ENCODE peak calls at places on chromosomes 12 and 14, in nine cellular contexts. W, H, T, Q, M, N, O, K and P are unnamed samples.

GRCh38 chr12:32533971-32534590 is 134.7 kb downstream of the FGD4 start:
- DNase-seq in W (peak), H (peak), T (peak), Q (no peak), M (peak), N (peak), O (peak), K (peak), P (peak)

GRCh38 chr12:98820005-98820404 is 174.9 kb downstream of the APAF1 start:
- DNase-seq in W (peak), H (no peak), T (no peak), Q (no peak), M (no peak), N (no peak), O (no peak), K (no peak), P (no peak)

GRCh38 chr14:41285193-41285748 is 321.4 kb upstream of the LRFN5 start:
- DNase-seq in W (peak), H (no peak), T (peak), Q (no peak), M (peak), N (no peak), O (peak), K (peak), P (no peak)

GRCh38 chr14:84857571-84857970 is 672.4 kb upstream of the FLRT2 start:
- DNase-seq in W (no peak), H (no peak), T (no peak), Q (no peak), M (no peak), N (no peak), O (no peak), K (peak), P (no peak)

GRCh38 chr14:66746316-66747006 is 238.5 kb downstream of the GPHN start:
- DNase-seq in W (peak), H (no peak), T (peak), Q (no peak), M (peak), N (no peak), O (peak), K (peak), P (peak)

GRCh38 chr12:111024205-111024794 is 103.9 kb upstream of the MYL2 start:
- DNase-seq in W (peak), H (no peak), T (peak), Q (peak), M (peak), N (peak), O (peak), K (peak), P (peak)

GRCh38 chr12:126847005-126847629 is 1419.9 kb upstream of the TMEM132C start:
- DNase-seq in W (no peak), H (no peak), T (no peak), Q (no peak), M (no peak), N (no peak), O (no peak), K (no peak), P (no peak)

GRCh38 chr14:89617471-89618291 is 200.6 kb upstream of the FOXN3 start:
- DNase-seq in W (peak), H (no peak), T (peak), Q (no peak), M (peak), N (peak), O (peak), K (peak), P (peak)

GRCh38 chr12:690466-690865 is 27.2 kb upstream of the NINJ2 start:
- DNase-seq in W (no peak), H (no peak), T (no peak), Q (no peak), M (no peak), N (no peak), O (peak), K (peak), P (no peak)

GRCh38 chr12:51630256-51630880 is 39.3 kb downstream of the SCN8A start:
- DNase-seq in W (no peak), H (no peak), T (no peak), Q (no peak), M (no peak), N (no peak), O (no peak), K (no peak), P (no peak)

GRCh38 chr12:127628655-127629054 is 638.3 kb upstream of the TMEM132C start:
- DNase-seq in W (peak), H (no peak), T (peak), Q (no peak), M (peak), N (no peak), O (no peak), K (no peak), P (peak)

GRCh38 chr12:25052191-25053020 is 103.5 kb upstream of the BCAT1 start:
- DNase-seq in W (no peak), H (no peak), T (no peak), Q (peak), M (no peak), N (no peak), O (peak), K (peak), P (no peak)

GRCh38 chr12:46442239-46442638 is 69.7 kb upstream of the SLC38A2 start:
- DNase-seq in W (peak), H (no peak), T (peak), Q (no peak), M (peak), N (no peak), O (peak), K (peak), P (peak)

GRCh38 chr12:10771132-10771733 is 31.2 kb downstream of the TAS2R7 start:
- DNase-seq in W (peak), H (no peak), T (peak), Q (no peak), M (peak), N (no peak), O (peak), K (peak), P (peak)

GRCh38 chr12:124385219-124385969 is 90.5 kb downstream of the RFLNA start:
- DNase-seq in W (peak), H (peak), T (peak), Q (no peak), M (peak), N (peak), O (peak), K (peak), P (peak)

GRCh38 chr14:55789442-55789841 is 209.4 kb downstream of the KTN1 start:
- DNase-seq in W (no peak), H (no peak), T (peak), Q (no peak), M (peak), N (no peak), O (peak), K (no peak), P (no peak)

GRCh38 chr12:90008277-90008676 is 299.6 kb upstream of the ATP2B1 start:
- DNase-seq in W (no peak), H (no peak), T (no peak), Q (no peak), M (no peak), N (no peak), O (no peak), K (no peak), P (peak)

GRCh38 chr12:25715147-25715546 is 162.1 kb upstream of the LMNTD1 start:
- DNase-seq in W (no peak), H (no peak), T (peak), Q (no peak), M (no peak), N (no peak), O (no peak), K (no peak), P (peak)

GRCh38 chr12:92541024-92541423 is 161.8 kb upstream of the PLEKHG7 start:
- DNase-seq in W (no peak), H (no peak), T (no peak), Q (no peak), M (no peak), N (no peak), O (no peak), K (no peak), P (no peak)

GRCh38 chr12:56530390-56531055 is 8.9 kb downstream of the RBMS2 start:
- DNase-seq in W (no peak), H (no peak), T (peak), Q (no peak), M (no peak), N (no peak), O (no peak), K (no peak), P (no peak)

GRCh38 chr12:19080918-19081317 is 48.6 kb upstream of the PLEKHA5 start:
- DNase-seq in W (no peak), H (no peak), T (no peak), Q (no peak), M (no peak), N (no peak), O (no peak), K (no peak), P (no peak)

GRCh38 chr12:94157891-94158495 is 9.6 kb downstream of the PLXNC1 start:
- DNase-seq in W (no peak), H (no peak), T (no peak), Q (no peak), M (no peak), N (no peak), O (no peak), K (no peak), P (no peak)

GRCh38 chr14:52844262-52845060 is 53.1 kb upstream of the GNPNAT1 start:
- DNase-seq in W (no peak), H (no peak), T (no peak), Q (no peak), M (no peak), N (no peak), O (no peak), K (no peak), P (peak)

GRCh38 chr12:4353785-4354208 is 25.7 kb downstream of the FGF23 start:
- DNase-seq in W (peak), H (no peak), T (no peak), Q (no peak), M (no peak), N (no peak), O (peak), K (peak), P (no peak)

GRCh38 chr12:30794591-30795409 is 40.0 kb upstream of the CAPRIN2 start:
- DNase-seq in W (peak), H (no peak), T (peak), Q (no peak), M (peak), N (no peak), O (peak), K (peak), P (peak)

GRCh38 chr12:10197879-10198278 is 14.8 kb upstream of the GABARAPL1 start:
- DNase-seq in W (no peak), H (no peak), T (no peak), Q (no peak), M (no peak), N (no peak), O (no peak), K (no peak), P (no peak)

GRCh38 chr14:42855159-42855558 is 1248.5 kb downstream of the LRFN5 start:
- DNase-seq in W (peak), H (no peak), T (peak), Q (no peak), M (no peak), N (no peak), O (peak), K (no peak), P (peak)

GRCh38 chr12:30902001-30902400 is 24.5 kb upstream of the TSPAN11 start:
- DNase-seq in W (no peak), H (no peak), T (no peak), Q (no peak), M (no peak), N (no peak), O (no peak), K (no peak), P (peak)

GRCh38 chr14:99938376-99938775 is 126.8 kb upstream of the EVL start:
- DNase-seq in W (no peak), H (no peak), T (no peak), Q (no peak), M (no peak), N (no peak), O (no peak), K (no peak), P (no peak)

GRCh38 chr12:57613427-57614109 is 2.3 kb downstream of the ARHGEF25 start:
- DNase-seq in W (no peak), H (peak), T (no peak), Q (no peak), M (no peak), N (no peak), O (no peak), K (no peak), P (no peak)

GRCh38 chr12:43105426-43105981 is 446.5 kb downstream of the ADAMTS20 start:
- DNase-seq in W (no peak), H (no peak), T (no peak), Q (no peak), M (no peak), N (no peak), O (no peak), K (no peak), P (no peak)

GRCh38 chr14:37650356-37651037 is 55.1 kb downstream of the TTC6 start:
- DNase-seq in W (peak), H (no peak), T (peak), Q (no peak), M (peak), N (no peak), O (no peak), K (no peak), P (no peak)

GRCh38 chr12:65891219-65891618 is 66.9 kb downstream of the HMGA2 start:
- DNase-seq in W (peak), H (no peak), T (peak), Q (no peak), M (no peak), N (no peak), O (peak), K (no peak), P (peak)

DNA sequence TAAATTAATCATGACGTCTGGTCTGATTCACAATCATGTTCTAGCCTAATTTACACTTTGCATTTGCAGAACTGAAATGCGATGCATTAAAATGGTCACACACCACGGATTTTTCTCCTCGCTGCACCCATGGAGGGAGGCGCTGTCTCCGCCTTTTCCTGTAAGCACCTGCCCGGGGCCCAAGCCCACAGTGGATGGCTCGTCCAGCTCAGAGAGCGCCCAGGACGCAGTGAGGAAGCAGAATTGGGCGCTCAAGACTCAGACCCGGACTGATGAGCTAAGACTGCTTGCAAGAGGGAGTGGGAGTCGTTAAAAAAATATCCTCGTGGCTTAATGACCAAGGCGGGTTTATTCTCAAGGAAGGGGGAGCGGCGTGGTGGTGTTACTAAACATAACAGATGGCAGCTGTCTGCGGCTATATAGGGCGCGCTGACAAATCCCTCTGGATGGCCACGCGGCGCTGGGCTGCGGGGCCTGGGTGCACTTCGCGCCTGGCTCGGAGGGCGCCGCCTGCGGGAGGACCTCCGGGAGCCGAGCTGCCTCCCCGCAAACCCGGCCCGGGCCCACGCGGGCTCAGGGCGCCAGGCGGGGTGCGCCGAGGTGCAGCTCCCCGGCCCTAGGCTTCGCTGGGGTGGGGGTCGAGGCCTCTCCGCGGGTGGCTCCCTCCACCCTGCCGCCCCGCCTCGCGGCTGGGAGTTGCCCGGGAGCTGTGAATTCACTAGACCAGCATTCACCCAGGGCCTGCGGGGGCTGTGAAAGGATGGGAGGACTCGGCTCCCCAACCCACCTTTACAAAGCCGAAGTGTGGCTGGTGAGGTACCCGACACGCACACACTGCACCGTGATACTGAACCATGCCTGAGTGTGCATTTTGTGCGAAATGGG is 78.7 kb downstream of the PPM1A start:
- DNase-seq in W (no peak), H (peak), T (peak), Q (peak), M (peak), N (peak), O (peak), K (no peak), P (peak)
- TF ChIP-seq CTCF in W (no peak), H (no peak), T (peak), Q (no peak), M (peak), N (peak), O (no peak), K (no peak), P (no peak)

DNA sequence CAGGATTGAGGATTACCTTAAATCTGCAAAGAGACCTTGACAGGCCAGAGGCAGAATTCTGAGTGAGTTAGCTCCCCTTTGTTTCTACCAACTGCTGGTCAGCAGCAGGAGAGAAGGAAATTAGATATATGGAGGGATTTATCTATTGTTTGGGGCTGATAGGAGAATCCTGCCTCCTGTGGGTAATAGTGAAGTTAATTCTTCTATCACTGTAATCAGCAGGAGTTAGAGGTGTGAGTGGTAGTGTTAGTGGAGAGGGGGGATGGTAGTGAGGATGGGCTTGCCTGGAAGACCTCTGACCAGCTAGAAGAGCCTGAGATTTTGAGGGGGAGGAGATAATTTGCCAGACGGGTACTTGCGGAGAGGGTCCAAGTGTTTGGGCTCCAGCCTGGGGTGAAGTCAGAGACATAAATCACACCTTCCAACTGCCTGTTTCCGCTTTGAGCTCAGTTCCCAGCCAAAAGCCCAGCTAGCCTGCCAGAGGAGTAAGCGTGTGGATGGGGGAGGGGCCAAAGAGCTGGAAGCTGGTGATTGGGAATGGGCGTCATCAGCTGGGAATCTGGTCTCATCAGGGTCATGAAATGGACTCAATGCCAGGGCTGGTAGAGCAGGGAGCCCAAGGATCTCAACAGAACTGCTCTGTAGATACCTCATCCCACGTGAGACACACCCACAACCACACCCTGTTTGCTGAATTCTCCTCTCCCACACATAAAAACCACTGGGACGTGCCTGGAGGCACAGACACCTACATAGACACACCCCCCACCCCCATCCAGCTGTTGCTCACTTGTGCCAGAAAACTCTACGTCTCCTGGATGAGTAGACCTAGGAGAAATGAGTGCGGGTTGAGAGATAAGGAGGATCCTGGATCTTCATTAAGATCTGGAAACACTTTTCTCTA is 13.1 kb upstream of the ITGA5 start:
- DNase-seq in W (peak), H (peak), T (peak), Q (no peak), M (no peak), N (peak), O (peak), K (peak), P (peak)
- H3K4me3 ChIP-seq in W (no peak), H (no peak), T (no peak), Q (no peak), M (no peak), N (no peak), O (no peak), K (no peak), P (no peak)

DNA sequence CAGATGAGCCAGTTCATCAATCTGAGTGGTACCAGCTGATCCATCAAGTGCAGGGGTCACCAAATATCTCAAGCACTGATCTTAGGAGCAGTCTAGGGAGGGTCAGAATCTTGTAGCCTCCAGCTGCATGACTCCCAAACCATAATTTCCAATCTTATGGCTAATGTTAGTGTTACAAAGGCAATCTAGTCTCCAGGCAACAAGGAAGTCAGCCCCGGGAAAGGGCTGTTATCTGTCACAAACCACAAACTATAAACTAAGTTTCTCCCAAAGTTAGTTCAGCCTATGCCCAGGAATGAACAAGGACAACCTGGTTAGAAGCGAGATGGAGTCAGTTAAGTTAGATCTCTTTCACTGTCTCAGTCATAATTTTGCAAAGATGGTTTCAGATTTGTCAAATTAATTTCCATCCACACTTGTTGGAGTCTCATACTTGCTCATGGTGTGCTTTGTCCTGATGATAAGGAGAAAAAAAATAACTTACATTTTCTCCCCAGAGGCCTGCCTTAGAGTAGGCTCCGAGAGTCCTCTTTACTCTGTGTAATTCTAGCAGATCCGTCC is 3.9 kb upstream of the ABHD4 start:
- DNase-seq in W (no peak), H (no peak), T (peak), Q (no peak), M (peak), N (no peak), O (no peak), K (no peak), P (no peak)
- TF ChIP-seq CTCF in W (no peak), H (no peak), T (no peak), Q (no peak), M (no peak), N (no peak), O (no peak), K (no peak), P (no peak)

GRCh38 chr12:117360222-117360550 is 1.2 kb downstream of the NOS1 start:
- DNase-seq in W (no peak), H (no peak), T (no peak), Q (no peak), M (no peak), N (no peak), O (no peak), K (no peak), P (no peak)
- H3K4me3 ChIP-seq in W (no peak), H (no peak), T (no peak), Q (no peak), M (no peak), N (peak), O (no peak), K (no peak), P (no peak)

DNA sequence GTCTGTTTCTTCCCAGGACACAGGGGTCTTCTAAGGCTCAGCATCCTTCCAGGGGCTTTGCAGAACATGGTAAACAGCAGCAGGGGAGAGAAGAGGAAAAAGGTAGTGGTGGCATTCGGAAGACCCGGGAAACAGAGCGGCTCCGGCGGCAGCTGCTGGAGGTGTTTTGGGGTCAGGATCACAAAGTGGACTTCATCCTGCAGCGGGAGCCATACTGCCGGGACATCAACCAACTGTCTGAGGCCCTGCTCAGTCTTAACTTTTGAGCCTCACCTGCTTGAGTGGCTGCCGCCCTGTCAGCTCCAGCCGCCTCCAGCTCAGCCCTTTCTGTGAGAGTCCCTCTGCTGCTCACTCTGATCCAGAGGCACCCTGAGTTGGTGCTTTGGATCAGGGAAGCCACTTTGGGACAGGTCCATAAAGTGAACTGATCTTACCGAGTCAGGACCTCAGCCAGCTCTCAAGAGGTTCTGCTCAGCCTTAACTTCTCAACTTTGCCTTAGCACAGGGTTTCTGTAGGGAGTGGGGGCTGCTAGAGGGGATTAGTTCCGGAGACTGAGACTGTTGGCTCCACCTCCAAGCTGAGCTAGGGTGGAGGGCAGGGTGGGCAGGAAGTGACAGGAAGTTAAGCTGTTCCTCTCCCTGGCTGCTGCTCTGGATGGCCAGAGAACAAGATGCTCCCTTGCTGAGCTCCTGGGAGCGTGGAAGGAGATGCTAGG is 5.4 kb downstream of the SDR39U1 start:
- DNase-seq in W (no peak), H (no peak), T (no peak), Q (no peak), M (no peak), N (no peak), O (no peak), K (no peak), P (no peak)
- TF ChIP-seq CTCF in W (no peak), H (no peak), T (no peak), Q (no peak), M (no peak), N (no peak), O (no peak), K (no peak), P (no peak)